ENCODE peak calls at places on chromosome 13, in seven cellular contexts. R is IMR-90, W is H1, Q is mesendoderm, M is mesenchymal stem cell, D is trophoblast cell, L is neuronal stem cell. A is an unnamed sample.

GRCh38 chr13:73462241-73462640 is 403.4 kb downstream of the KLF5 start:
- DNase-seq in R (peak), W (no peak), Q (no peak), M (no peak), D (peak), L (no peak), A (no peak)

GRCh38 chr13:20492641-20493040 is 33.0 kb downstream of the CRYL1 start:
- DNase-seq in R (peak), W (no peak), Q (peak), M (peak), D (peak), L (no peak), A (peak)

GRCh38 chr13:113616991-113617749 is 32.6 kb downstream of the TFDP1 start:
- DNase-seq in R (peak), W (peak), Q (peak), M (peak), D (no peak), L (peak), A (peak)

GRCh38 chr13:64052526-64052925 is 2636.9 kb upstream of the PCDH20 start:
- DNase-seq in R (no peak), W (no peak), Q (peak), M (no peak), D (no peak), L (no peak), A (no peak)

GRCh38 chr13:77460195-77460594 is 75.3 kb upstream of the SCEL start:
- DNase-seq in R (no peak), W (no peak), Q (no peak), M (no peak), D (no peak), L (no peak), A (no peak)

GRCh38 chr13:111474136-111475002 is 153.9 kb downstream of the TEX29 start:
- DNase-seq in R (peak), W (peak), Q (peak), M (peak), D (peak), L (peak), A (peak)

GRCh38 chr13:19927117-19927734 is 31.3 kb upstream of the ZMYM2 start:
- DNase-seq in R (peak), W (no peak), Q (peak), M (peak), D (peak), L (no peak), A (no peak)

GRCh38 chr13:95643814-95644598 is 500 bp downstream of the DZIP1 start:
- DNase-seq in R (peak), W (no peak), Q (peak), M (peak), D (peak), L (no peak), A (peak)

GRCh38 chr13:77523834-77524728 is 11.4 kb upstream of the SCEL start:
- DNase-seq in R (no peak), W (no peak), Q (no peak), M (no peak), D (peak), L (no peak), A (no peak)

GRCh38 chr13:23778879-23779278 is 110.3 kb downstream of the MIPEP start:
- DNase-seq in R (peak), W (no peak), Q (no peak), M (peak), D (no peak), L (no peak), A (no peak)

GRCh38 chr13:104314926-104315535 is 1248.8 kb upstream of the SLC10A2 start:
- DNase-seq in R (peak), W (no peak), Q (no peak), M (no peak), D (no peak), L (no peak), A (no peak)

GRCh38 chr13:45194081-45194939 is 6.5 kb downstream of the KCTD4 start:
- DNase-seq in R (peak), W (peak), Q (peak), M (no peak), D (peak), L (no peak), A (peak)

GRCh38 chr13:71751074-71751473 is 115.9 kb downstream of the DACH1 start:
- DNase-seq in R (no peak), W (no peak), Q (no peak), M (peak), D (no peak), L (no peak), A (no peak)

GRCh38 chr13:95784891-95785290 is 108.0 kb downstream of the DNAJC3 start:
- DNase-seq in R (peak), W (no peak), Q (no peak), M (peak), D (no peak), L (no peak), A (no peak)

GRCh38 chr13:112477070-112477619 is 101.0 kb downstream of the SPACA7 start:
- DNase-seq in R (no peak), W (no peak), Q (no peak), M (no peak), D (no peak), L (no peak), A (no peak)

GRCh38 chr13:43264460-43264859 is 241.1 kb downstream of the DNAJC15 start:
- DNase-seq in R (no peak), W (no peak), Q (no peak), M (no peak), D (no peak), L (no peak), A (no peak)

GRCh38 chr13:20209937-20210336 is 17.2 kb upstream of the GJB2 start:
- DNase-seq in R (no peak), W (no peak), Q (no peak), M (no peak), D (no peak), L (no peak), A (no peak)

GRCh38 chr13:113393226-113393571 is 29.3 kb upstream of the GRTP1 start:
- DNase-seq in R (no peak), W (no peak), Q (no peak), M (no peak), D (no peak), L (no peak), A (no peak)

GRCh38 chr13:72244788-72245187 is 377.8 kb upstream of the DACH1 start:
- DNase-seq in R (no peak), W (no peak), Q (no peak), M (no peak), D (no peak), L (no peak), A (no peak)

GRCh38 chr13:104008075-104008474 is 941.9 kb upstream of the SLC10A2 start:
- DNase-seq in R (no peak), W (no peak), Q (no peak), M (peak), D (no peak), L (no peak), A (no peak)

GRCh38 chr13:50928088-50928487 is 18.5 kb downstream of the RNASEH2B start:
- DNase-seq in R (no peak), W (no peak), Q (peak), M (peak), D (peak), L (no peak), A (no peak)

GRCh38 chr13:111518161-111518791 is 197.8 kb downstream of the TEX29 start:
- DNase-seq in R (no peak), W (no peak), Q (peak), M (no peak), D (peak), L (no peak), A (peak)

GRCh38 chr13:45402641-45403040 is 15.5 kb downstream of the SLC25A30 start:
- DNase-seq in R (no peak), W (no peak), Q (no peak), M (no peak), D (peak), L (no peak), A (no peak)

GRCh38 chr13:32491028-32491427 is 47.6 kb downstream of the N4BP2L2 start:
- DNase-seq in R (no peak), W (no peak), Q (no peak), M (no peak), D (no peak), L (no peak), A (no peak)

GRCh38 chr13:35592457-35592856 is 116.0 kb upstream of the MAB21L1 start:
- DNase-seq in R (no peak), W (no peak), Q (peak), M (no peak), D (no peak), L (no peak), A (no peak)

GRCh38 chr13:35598233-35598632 is 121.7 kb upstream of the MAB21L1 start:
- DNase-seq in R (no peak), W (no peak), Q (no peak), M (no peak), D (no peak), L (no peak), A (no peak)

GRCh38 chr13:35596299-35596698 is 119.8 kb upstream of the MAB21L1 start:
- DNase-seq in R (no peak), W (no peak), Q (no peak), M (no peak), D (no peak), L (no peak), A (no peak)

GRCh38 chr13:35597451-35597850 is 121.0 kb upstream of the MAB21L1 start:
- DNase-seq in R (no peak), W (no peak), Q (no peak), M (no peak), D (no peak), L (no peak), A (no peak)

DNA sequence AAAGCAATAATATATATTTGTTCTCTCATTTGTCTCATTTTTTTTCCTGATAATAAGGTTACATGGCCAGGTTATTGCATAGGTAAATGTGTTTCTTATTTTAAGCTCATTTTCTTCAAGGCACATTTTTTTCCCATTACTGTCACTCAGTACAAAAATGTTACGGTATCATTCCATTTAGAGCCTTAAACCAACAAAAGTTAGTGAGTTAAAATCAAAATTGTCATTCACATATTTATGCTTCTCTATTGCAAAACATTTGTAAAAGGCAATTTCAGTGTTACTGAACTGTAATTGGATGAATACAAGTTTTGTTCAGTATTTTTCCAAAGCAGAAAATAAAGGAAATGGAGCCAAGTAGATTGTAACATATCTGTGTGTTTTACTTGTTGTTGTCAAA is 117.6 kb upstream of the MAB21L1 start:
- DNase-seq in R (no peak), W (no peak), Q (no peak), M (no peak), D (peak), L (no peak), A (no peak)
- H4K8ac ChIP-seq in R (no peak), W (no peak), Q (no peak), M (no peak), D (no peak), L (no peak), A (no peak)

GRCh38 chr13:110254151-110254679 is 52.7 kb downstream of the COL4A1 start:
- DNase-seq in R (peak), W (no peak), Q (no peak), M (peak), D (peak), L (no peak), A (no peak)
- H3K27ac ChIP-seq in R (peak), W (no peak), Q (no peak), M (peak), D (peak), L (no peak), A (no peak)

GRCh38 chr13:108779308-108779707 is 149.9 kb downstream of the MYO16 start:
- DNase-seq in R (no peak), W (no peak), Q (peak), M (no peak), D (no peak), L (no peak), A (peak)
- H4K8ac ChIP-seq in R (no peak), W (no peak), Q (no peak), M (no peak), D (no peak), L (no peak), A (no peak)

DNA sequence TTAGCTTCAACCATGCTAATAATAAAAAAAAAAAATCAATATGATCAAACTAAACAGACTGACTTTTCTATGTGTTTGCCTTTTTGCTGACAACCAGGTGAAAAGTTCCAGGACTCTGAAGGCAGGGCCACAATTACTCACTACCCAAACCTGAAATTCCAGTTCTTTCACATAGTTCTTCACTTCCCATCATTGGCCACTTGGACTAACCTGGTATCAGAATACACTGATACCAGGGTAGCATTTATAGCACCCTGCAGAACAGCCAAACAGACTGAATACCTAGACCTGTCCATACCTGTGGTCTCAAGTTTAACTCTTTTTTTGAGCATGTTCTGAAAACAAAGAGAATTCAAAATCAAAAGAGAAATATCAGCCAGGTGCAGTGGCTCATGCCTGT is 25.1 kb downstream of the ELF1 start:
- DNase-seq in R (no peak), W (no peak), Q (peak), M (no peak), D (peak), L (no peak), A (peak)
- H3K27ac ChIP-seq in R (no peak), W (no peak), Q (no peak), M (no peak), D (peak), L (no peak), A (no peak)

DNA sequence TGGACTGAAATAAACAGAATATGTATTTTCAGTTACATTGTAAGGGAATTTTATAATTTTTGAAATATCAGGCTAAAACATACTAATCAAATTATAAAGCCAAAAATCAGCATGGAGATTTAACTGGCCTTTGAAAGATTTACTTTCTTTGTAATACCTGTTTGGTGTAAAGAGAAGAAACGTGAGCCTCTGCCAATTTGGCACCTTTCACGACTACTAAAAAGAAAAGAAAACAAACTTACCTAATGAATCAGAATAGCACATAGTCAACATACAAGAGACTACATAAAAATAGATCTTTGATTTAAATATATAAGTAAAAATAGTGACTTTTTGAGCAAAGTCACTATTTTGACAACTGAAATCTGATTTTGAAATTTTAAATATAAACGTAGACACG is 87.4 kb downstream of the RBM26 start:
- DNase-seq in R (no peak), W (no peak), Q (no peak), M (no peak), D (no peak), L (no peak), A (no peak)
- H4K8ac ChIP-seq in R (no peak), W (no peak), Q (no peak), M (no peak), D (no peak), L (no peak), A (no peak)

GRCh38 chr13:41645313-41645712 is 188.0 kb downstream of the RGCC start:
- DNase-seq in R (peak), W (no peak), Q (no peak), M (peak), D (peak), L (no peak), A (no peak)
- H3K27ac ChIP-seq in R (peak), W (no peak), Q (no peak), M (peak), D (peak), L (no peak), A (no peak)

GRCh38 chr13:22427041-22427440 is 753.7 kb upstream of the SGCG start:
- DNase-seq in R (no peak), W (no peak), Q (no peak), M (no peak), D (no peak), L (no peak), A (no peak)
- H4K8ac ChIP-seq in R (no peak), W (no peak), Q (no peak), M (no peak), D (no peak), L (no peak), A (no peak)

A was measured in H9.